ENCODE peak calls at places on chromosomes 11 and 22, in nine cellular contexts. One of them, this sample, is unnamed.

GRCh38 chr11:72695354-72695753 is 21.1 kb upstream of the PDE2A start:
- DNase-seq in CD8-positive, alpha-beta memory T cell: no peak
- DNase-seq in RWPE2: no peak
- DNase-seq in right lobe of liver: no peak
- DNase-seq in ovary: no peak
- DNase-seq in breast epithelium: no peak
- DNase-seq in body of pancreas: no peak
- DNase-seq in A673: no peak
- DNase-seq in A549: no peak
- DNase-seq in this sample: no peak

GRCh38 chr22:48949375-48950149 is 878.1 kb downstream of the BRD1 start:
- DNase-seq in CD8-positive, alpha-beta memory T cell: no peak
- DNase-seq in RWPE2: no peak
- DNase-seq in right lobe of liver: no peak
- DNase-seq in ovary: no peak
- DNase-seq in breast epithelium: no peak
- DNase-seq in body of pancreas: no peak
- DNase-seq in A673: no peak
- DNase-seq in A549: no peak
- DNase-seq in this sample: no peak

GRCh38 chr22:27110985-27111451 is 453.6 kb downstream of the MIAT start:
- DNase-seq in CD8-positive, alpha-beta memory T cell: no peak
- DNase-seq in RWPE2: no peak
- DNase-seq in right lobe of liver: no peak
- DNase-seq in ovary: no peak
- DNase-seq in breast epithelium: no peak
- DNase-seq in body of pancreas: no peak
- DNase-seq in A673: no peak
- DNase-seq in A549: peak
- DNase-seq in this sample: no peak

GRCh38 chr22:39297490-39298193 is 21.8 kb downstream of the RPL3 start:
- DNase-seq in CD8-positive, alpha-beta memory T cell: no peak
- DNase-seq in RWPE2: no peak
- DNase-seq in right lobe of liver: no peak
- DNase-seq in ovary: no peak
- DNase-seq in breast epithelium: no peak
- DNase-seq in body of pancreas: peak
- DNase-seq in A673: no peak
- DNase-seq in A549: no peak
- DNase-seq in this sample: no peak

GRCh38 chr11:105229257-105229656 is 89.7 kb upstream of the CARD18 start:
- DNase-seq in CD8-positive, alpha-beta memory T cell: no peak
- DNase-seq in RWPE2: no peak
- DNase-seq in right lobe of liver: no peak
- DNase-seq in ovary: no peak
- DNase-seq in breast epithelium: no peak
- DNase-seq in body of pancreas: no peak
- DNase-seq in A673: no peak
- DNase-seq in A549: no peak
- DNase-seq in this sample: no peak

GRCh38 chr22:40407831-40408717 is 37.7 kb downstream of the SGSM3 start:
- DNase-seq in CD8-positive, alpha-beta memory T cell: no peak
- DNase-seq in RWPE2: peak
- DNase-seq in right lobe of liver: no peak
- DNase-seq in ovary: no peak
- DNase-seq in breast epithelium: peak
- DNase-seq in body of pancreas: no peak
- DNase-seq in A673: no peak
- DNase-seq in A549: no peak
- DNase-seq in this sample: no peak

GRCh38 chr11:62666259-62666926 is 1.3 kb downstream of the CSKMT start:
- DNase-seq in CD8-positive, alpha-beta memory T cell: no peak
- DNase-seq in RWPE2: no peak
- DNase-seq in right lobe of liver: no peak
- DNase-seq in ovary: no peak
- DNase-seq in breast epithelium: no peak
- DNase-seq in body of pancreas: peak
- DNase-seq in A673: no peak
- DNase-seq in A549: no peak
- DNase-seq in this sample: no peak

GRCh38 chr11:38169286-38169685 is 1571.2 kb upstream of the RAG2 start:
- DNase-seq in CD8-positive, alpha-beta memory T cell: no peak
- DNase-seq in RWPE2: no peak
- DNase-seq in right lobe of liver: no peak
- DNase-seq in ovary: no peak
- DNase-seq in breast epithelium: no peak
- DNase-seq in body of pancreas: no peak
- DNase-seq in A673: no peak
- DNase-seq in A549: no peak
- DNase-seq in this sample: no peak

GRCh38 chr11:19935507-19935906 is 222.9 kb downstream of the NAV2 start:
- DNase-seq in CD8-positive, alpha-beta memory T cell: no peak
- DNase-seq in RWPE2: no peak
- DNase-seq in right lobe of liver: no peak
- DNase-seq in ovary: no peak
- DNase-seq in breast epithelium: no peak
- DNase-seq in body of pancreas: no peak
- DNase-seq in A673: no peak
- DNase-seq in A549: peak
- DNase-seq in this sample: no peak

GRCh38 chr11:133659542-133660201 is 127.4 kb upstream of the OPCML start:
- DNase-seq in CD8-positive, alpha-beta memory T cell: no peak
- DNase-seq in RWPE2: no peak
- DNase-seq in right lobe of liver: no peak
- DNase-seq in ovary: no peak
- DNase-seq in breast epithelium: no peak
- DNase-seq in body of pancreas: no peak
- DNase-seq in A673: no peak
- DNase-seq in A549: no peak
- DNase-seq in this sample: no peak

GRCh38 chr11:80155412-80156017 is 714.7 kb upstream of the TENM4 start:
- DNase-seq in CD8-positive, alpha-beta memory T cell: no peak
- DNase-seq in RWPE2: no peak
- DNase-seq in right lobe of liver: no peak
- DNase-seq in ovary: no peak
- DNase-seq in breast epithelium: no peak
- DNase-seq in body of pancreas: no peak
- DNase-seq in A673: peak
- DNase-seq in A549: peak
- DNase-seq in this sample: no peak

GRCh38 chr11:12100886-12101285 is 9.5 kb upstream of the MICAL2 start:
- DNase-seq in CD8-positive, alpha-beta memory T cell: no peak
- DNase-seq in RWPE2: no peak
- DNase-seq in right lobe of liver: no peak
- DNase-seq in ovary: no peak
- DNase-seq in breast epithelium: no peak
- DNase-seq in body of pancreas: peak
- DNase-seq in A673: no peak
- DNase-seq in A549: no peak
- DNase-seq in this sample: no peak

GRCh38 chr11:120432056-120433018 is 79.2 kb upstream of the GRIK4 start:
- DNase-seq in CD8-positive, alpha-beta memory T cell: no peak
- DNase-seq in RWPE2: peak
- DNase-seq in right lobe of liver: no peak
- DNase-seq in ovary: no peak
- DNase-seq in breast epithelium: no peak
- DNase-seq in body of pancreas: peak
- DNase-seq in A673: peak
- DNase-seq in A549: peak
- DNase-seq in this sample: no peak

GRCh38 chr11:116563028-116563712 is 209.6 kb downstream of the BUD13 start:
- DNase-seq in CD8-positive, alpha-beta memory T cell: no peak
- DNase-seq in RWPE2: no peak
- DNase-seq in right lobe of liver: no peak
- DNase-seq in ovary: no peak
- DNase-seq in breast epithelium: no peak
- DNase-seq in body of pancreas: peak
- DNase-seq in A673: no peak
- DNase-seq in A549: peak
- DNase-seq in this sample: no peak

DNA sequence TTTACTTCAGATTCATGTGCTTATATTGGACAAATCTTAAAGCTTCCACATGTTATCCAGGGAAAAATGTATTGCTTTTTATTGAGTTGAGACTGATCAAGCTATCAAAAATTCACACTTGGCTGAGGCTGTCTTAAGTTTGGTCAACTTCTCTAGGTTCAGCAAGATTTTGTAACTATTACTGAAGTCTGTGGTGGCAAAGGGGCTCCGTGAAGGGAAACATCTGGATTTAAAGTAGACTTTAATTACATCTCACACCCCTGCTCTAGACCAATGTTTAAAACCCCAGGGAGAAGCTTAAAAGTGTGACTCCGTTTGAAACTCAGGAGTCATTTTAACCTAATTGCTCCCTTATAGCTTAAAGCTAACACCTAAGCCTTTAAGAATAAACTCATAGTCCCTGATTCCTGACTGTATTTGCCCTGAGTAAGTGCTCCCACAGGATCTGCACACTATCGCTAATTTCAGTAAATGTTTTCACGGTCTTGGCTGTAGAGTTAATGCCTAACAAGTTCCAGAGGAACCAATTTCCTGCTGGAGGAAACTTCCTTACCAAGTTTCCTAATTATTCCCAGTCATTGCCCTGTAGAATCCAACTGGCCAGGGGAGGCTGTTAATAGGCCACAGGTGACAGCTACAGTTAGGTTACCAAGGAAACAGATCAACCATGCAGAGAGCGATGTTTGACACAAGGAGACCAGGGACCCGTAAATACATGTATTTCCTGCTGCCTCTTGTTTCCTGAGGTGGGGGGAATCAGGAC is 40.5 kb downstream of the OR10A6 start:
- DNase-seq in CD8-positive, alpha-beta memory T cell: no peak
- DNase-seq in RWPE2: no peak
- DNase-seq in right lobe of liver: no peak
- DNase-seq in ovary: no peak
- DNase-seq in breast epithelium: no peak
- DNase-seq in body of pancreas: no peak
- DNase-seq in A673: no peak
- DNase-seq in A549: no peak
- DNase-seq in this sample: no peak
- H3K4me3 ChIP-seq in CD8-positive, alpha-beta memory T cell: no peak
- H3K4me3 ChIP-seq in RWPE2: no peak
- H3K4me3 ChIP-seq in right lobe of liver: no peak
- H3K4me3 ChIP-seq in ovary: no peak
- H3K4me3 ChIP-seq in breast epithelium: no peak
- H3K4me3 ChIP-seq in body of pancreas: no peak
- H3K4me3 ChIP-seq in A673: no peak
- H3K4me3 ChIP-seq in A549: no peak
- H3K4me3 ChIP-seq in this sample: no peak

GRCh38 chr11:7383406-7383805 is 101.9 kb upstream of the OLFML1 start:
- DNase-seq in CD8-positive, alpha-beta memory T cell: no peak
- DNase-seq in RWPE2: no peak
- DNase-seq in right lobe of liver: no peak
- DNase-seq in ovary: no peak
- DNase-seq in breast epithelium: no peak
- DNase-seq in body of pancreas: no peak
- DNase-seq in A673: no peak
- DNase-seq in A549: no peak
- DNase-seq in this sample: no peak
- H3K27ac ChIP-seq in CD8-positive, alpha-beta memory T cell: no peak
- H3K27ac ChIP-seq in RWPE2: no peak
- H3K27ac ChIP-seq in right lobe of liver: no peak
- H3K27ac ChIP-seq in ovary: no peak
- H3K27ac ChIP-seq in breast epithelium: no peak
- H3K27ac ChIP-seq in body of pancreas: no peak
- H3K27ac ChIP-seq in A673: no peak
- H3K27ac ChIP-seq in A549: no peak
- H3K27ac ChIP-seq in this sample: no peak

DNA sequence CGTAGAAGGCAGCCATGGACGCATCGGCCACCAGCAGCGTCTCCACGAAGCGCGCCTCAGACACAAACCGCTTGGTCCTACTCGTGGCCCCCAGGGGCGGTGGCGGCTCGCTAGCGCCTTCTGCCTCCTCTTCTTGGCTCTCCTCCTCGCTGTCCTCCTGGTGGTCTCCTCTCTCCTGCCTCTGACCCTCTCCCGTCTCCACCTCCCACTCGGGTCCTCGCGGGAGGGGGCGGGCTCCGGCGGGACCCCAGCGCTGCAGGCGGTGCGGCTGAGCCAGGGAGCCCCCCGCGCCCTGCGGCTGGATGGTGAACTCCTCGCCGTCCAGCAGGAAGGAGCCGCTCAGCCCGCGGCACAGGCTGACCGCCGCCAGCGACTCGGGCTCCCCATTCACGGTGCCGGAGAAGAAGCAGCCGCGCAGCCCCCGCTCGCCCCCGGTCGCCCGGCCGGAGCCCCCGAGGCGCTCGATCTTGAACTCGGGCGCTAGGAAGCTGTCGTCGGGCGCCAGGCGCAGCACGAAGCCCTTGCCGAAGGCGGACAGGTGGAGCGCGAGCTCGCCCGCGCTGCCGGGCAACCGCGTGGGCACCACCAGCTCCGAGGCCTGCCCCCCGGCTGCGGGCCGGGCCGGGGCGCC is 713 bp downstream of the ADAMTS8 start:
- DNase-seq in CD8-positive, alpha-beta memory T cell: no peak
- DNase-seq in RWPE2: no peak
- DNase-seq in right lobe of liver: no peak
- DNase-seq in ovary: peak
- DNase-seq in breast epithelium: no peak
- DNase-seq in body of pancreas: no peak
- DNase-seq in A673: no peak
- DNase-seq in A549: no peak
- DNase-seq in this sample: no peak
- H3K4me3 ChIP-seq in CD8-positive, alpha-beta memory T cell: no peak
- H3K4me3 ChIP-seq in RWPE2: peak
- H3K4me3 ChIP-seq in right lobe of liver: no peak
- H3K4me3 ChIP-seq in ovary: peak
- H3K4me3 ChIP-seq in breast epithelium: peak
- H3K4me3 ChIP-seq in body of pancreas: no peak
- H3K4me3 ChIP-seq in A673: peak
- H3K4me3 ChIP-seq in A549: peak
- H3K4me3 ChIP-seq in this sample: no peak

GRCh38 chr11:109036011-109036410 is 371.1 kb downstream of the DDX10 start:
- DNase-seq in CD8-positive, alpha-beta memory T cell: no peak
- DNase-seq in RWPE2: no peak
- DNase-seq in right lobe of liver: no peak
- DNase-seq in ovary: no peak
- DNase-seq in breast epithelium: no peak
- DNase-seq in body of pancreas: no peak
- DNase-seq in A673: no peak
- DNase-seq in A549: no peak
- DNase-seq in this sample: no peak

GRCh38 chr11:109037856-109038780 is 373.2 kb downstream of the DDX10 start:
- DNase-seq in CD8-positive, alpha-beta memory T cell: no peak
- DNase-seq in RWPE2: no peak
- DNase-seq in right lobe of liver: no peak
- DNase-seq in ovary: peak
- DNase-seq in breast epithelium: no peak
- DNase-seq in body of pancreas: no peak
- DNase-seq in A673: peak
- DNase-seq in A549: no peak
- DNase-seq in this sample: no peak

GRCh38 chr11:109033627-109034340 is 368.9 kb downstream of the DDX10 start:
- DNase-seq in CD8-positive, alpha-beta memory T cell: no peak
- DNase-seq in RWPE2: no peak
- DNase-seq in right lobe of liver: no peak
- DNase-seq in ovary: no peak
- DNase-seq in breast epithelium: no peak
- DNase-seq in body of pancreas: no peak
- DNase-seq in A673: peak
- DNase-seq in A549: no peak
- DNase-seq in this sample: no peak

GRCh38 chr11:109034341-109034696 is 369.4 kb downstream of the DDX10 start:
- DNase-seq in CD8-positive, alpha-beta memory T cell: no peak
- DNase-seq in RWPE2: no peak
- DNase-seq in right lobe of liver: no peak
- DNase-seq in ovary: no peak
- DNase-seq in breast epithelium: no peak
- DNase-seq in body of pancreas: no peak
- DNase-seq in A673: no peak
- DNase-seq in A549: no peak
- DNase-seq in this sample: no peak

GRCh38 chr11:109035261-109035660 is 370.4 kb downstream of the DDX10 start:
- DNase-seq in CD8-positive, alpha-beta memory T cell: no peak
- DNase-seq in RWPE2: no peak
- DNase-seq in right lobe of liver: no peak
- DNase-seq in ovary: no peak
- DNase-seq in breast epithelium: no peak
- DNase-seq in body of pancreas: no peak
- DNase-seq in A673: no peak
- DNase-seq in A549: no peak
- DNase-seq in this sample: no peak
- H3K27ac ChIP-seq in CD8-positive, alpha-beta memory T cell: no peak
- H3K27ac ChIP-seq in RWPE2: no peak
- H3K27ac ChIP-seq in right lobe of liver: no peak
- H3K27ac ChIP-seq in ovary: no peak
- H3K27ac ChIP-seq in breast epithelium: no peak
- H3K27ac ChIP-seq in body of pancreas: no peak
- H3K27ac ChIP-seq in A673: no peak
- H3K27ac ChIP-seq in A549: no peak
- H3K27ac ChIP-seq in this sample: no peak

This sample was measured in naive thymus-derived CD4-positive, alpha-beta T cell.